ENCODE peak calls at places on chromosomes 13 and 19, in four cellular contexts. One of them, this sample, is unnamed.
A peak's percentile ranks its signal among the peaks of the same experiment; 100 is the strongest.

GRCh38 chr19:47405854-47406417 is 13.4 kb downstream of the MEIS3 start:
- DNase-seq in heart right ventricle: no peak
- DNase-seq in A549: no peak
- DNase-seq in CD8-positive, alpha-beta memory T cell: no peak
- DNase-seq in this sample: no peak

GRCh38 chr19:35822579-35822978 is 9.9 kb upstream of the PRODH2 start:
- DNase-seq in heart right ventricle: no peak
- DNase-seq in A549: peak; percentile 29
- DNase-seq in CD8-positive, alpha-beta memory T cell: no peak
- DNase-seq in this sample: no peak

GRCh38 chr13:33351324-33351723 is 65.8 kb upstream of the STARD13 start:
- DNase-seq in CD8-positive, alpha-beta memory T cell: no peak
- DNase-seq in A549: peak; percentile 25
- DNase-seq in heart right ventricle: peak; percentile 36
- DNase-seq in this sample: no peak

GRCh38 chr13:79246575-79246949 is 159.5 kb downstream of the RBM26 start:
- DNase-seq in A549: peak; percentile 3
- DNase-seq in CD8-positive, alpha-beta memory T cell: no peak
- DNase-seq in heart right ventricle: no peak
- DNase-seq in this sample: no peak

GRCh38 chr13:101626925-101627555 is 174.6 kb downstream of the ITGBL1 start:
- DNase-seq in A549: no peak
- DNase-seq in CD8-positive, alpha-beta memory T cell: peak; percentile 38
- DNase-seq in heart right ventricle: no peak
- DNase-seq in this sample: no peak

GRCh38 chr13:76512676-76513277 is 373.4 kb downstream of the KCTD12 start:
- DNase-seq in A549: peak; percentile 4
- DNase-seq in CD8-positive, alpha-beta memory T cell: no peak
- DNase-seq in heart right ventricle: peak; percentile 9
- DNase-seq in this sample: no peak

GRCh38 chr19:30719991-30720329 is 347.8 kb downstream of the ZNF536 start:
- DNase-seq in A549: no peak
- DNase-seq in CD8-positive, alpha-beta memory T cell: no peak
- DNase-seq in heart right ventricle: peak; percentile 17
- DNase-seq in this sample: peak; percentile 69

GRCh38 chr13:73222627-73223026 is 163.8 kb downstream of the KLF5 start:
- DNase-seq in A549: no peak
- DNase-seq in CD8-positive, alpha-beta memory T cell: no peak
- DNase-seq in heart right ventricle: no peak
- DNase-seq in this sample: no peak

GRCh38 chr13:110116072-110116487 is 190.9 kb downstream of the COL4A1 start:
- DNase-seq in CD8-positive, alpha-beta memory T cell: peak; percentile 25
- DNase-seq in A549: peak; percentile 79
- DNase-seq in heart right ventricle: no peak
- DNase-seq in this sample: peak; percentile 53

GRCh38 chr19:55644842-55645511 is 1.5 kb downstream of the ZNF581 start:
- DNase-seq in A549: no peak
- DNase-seq in heart right ventricle: no peak
- DNase-seq in CD8-positive, alpha-beta memory T cell: no peak
- DNase-seq in this sample: no peak

GRCh38 chr13:48400820-48401219 is 12.1 kb downstream of the LPAR6 start:
- DNase-seq in heart right ventricle: no peak
- DNase-seq in CD8-positive, alpha-beta memory T cell: peak; percentile 10
- DNase-seq in A549: peak; percentile 47
- DNase-seq in this sample: no peak

GRCh38 chr19:19580417-19580816 is 38.1 kb downstream of the PBX4 start:
- DNase-seq in CD8-positive, alpha-beta memory T cell: no peak
- DNase-seq in heart right ventricle: no peak
- DNase-seq in A549: no peak
- DNase-seq in this sample: no peak

GRCh38 chr13:71866173-71867091 is 572 bp downstream of the DACH1 start:
- DNase-seq in CD8-positive, alpha-beta memory T cell: no peak
- DNase-seq in heart right ventricle: peak; percentile 8
- DNase-seq in A549: no peak
- DNase-seq in this sample: peak; percentile 70

GRCh38 chr19:46471116-46471733 is at the start of gene PNMA8A:
- DNase-seq in heart right ventricle: peak; percentile 65
- DNase-seq in CD8-positive, alpha-beta memory T cell: peak; percentile 38
- DNase-seq in A549: peak; percentile 57
- DNase-seq in this sample: peak; percentile 96

GRCh38 chr13:71621152-71622124 is 245.6 kb downstream of the DACH1 start:
- DNase-seq in CD8-positive, alpha-beta memory T cell: no peak
- DNase-seq in A549: no peak
- DNase-seq in heart right ventricle: no peak
- DNase-seq in this sample: no peak

GRCh38 chr19:10420444-10421239 is at the start of gene PDE4A:
- DNase-seq in CD8-positive, alpha-beta memory T cell: peak; percentile 54
- DNase-seq in heart right ventricle: no peak
- DNase-seq in A549: peak; percentile 68
- DNase-seq in this sample: no peak

GRCh38 chr19:45391346-45391745 is 13.5 kb downstream of the PPP1R13L start:
- DNase-seq in CD8-positive, alpha-beta memory T cell: no peak
- DNase-seq in heart right ventricle: no peak
- DNase-seq in A549: peak; percentile 62
- DNase-seq in this sample: no peak

DNA sequence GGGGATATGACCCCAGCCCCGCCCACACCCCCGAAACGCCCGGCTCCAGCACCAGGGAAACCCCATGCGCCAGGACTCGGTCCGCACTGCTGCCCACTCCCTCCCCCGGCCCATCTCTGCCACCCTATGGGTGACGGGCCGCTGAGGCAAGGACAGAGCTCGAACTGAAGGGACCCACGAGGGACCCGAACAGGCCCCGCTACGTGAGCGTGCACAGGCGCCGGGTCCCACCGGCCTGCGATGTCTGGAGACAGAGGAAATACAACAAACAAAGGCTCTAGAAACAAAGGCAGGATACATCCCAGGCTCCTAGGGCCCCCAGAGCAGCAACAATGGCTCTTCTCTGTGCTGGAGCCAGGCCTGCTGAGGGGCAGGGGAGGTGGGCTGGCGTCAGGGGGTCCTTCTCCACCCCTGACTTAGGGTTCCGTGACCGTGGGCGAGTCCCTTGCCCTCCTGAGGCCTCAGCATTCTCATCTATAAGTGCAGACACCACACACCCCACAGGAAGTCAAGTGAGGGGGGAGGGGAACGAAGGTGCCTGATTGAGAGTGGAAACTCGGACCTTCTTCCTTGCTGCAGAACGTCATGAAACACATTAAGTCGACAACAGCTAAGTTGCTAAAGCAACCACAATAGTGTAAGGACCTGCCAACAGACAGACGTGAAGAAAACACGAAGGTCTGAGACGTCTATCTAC is 3.1 kb downstream of the ABHD17A start:
- DNase-seq in heart right ventricle: no peak
- DNase-seq in A549: no peak
- DNase-seq in CD8-positive, alpha-beta memory T cell: peak; percentile 92
- DNase-seq in this sample: no peak
- H3K4me3 ChIP-seq in heart right ventricle: peak overlapping the region; percentile 97
- H3K4me3 ChIP-seq in A549: no peak overlapping the region
- H3K4me3 ChIP-seq in CD8-positive, alpha-beta memory T cell: peak overlapping the region; percentile 70
- H3K4me3 ChIP-seq in this sample: peak overlapping the region; percentile 27

DNA sequence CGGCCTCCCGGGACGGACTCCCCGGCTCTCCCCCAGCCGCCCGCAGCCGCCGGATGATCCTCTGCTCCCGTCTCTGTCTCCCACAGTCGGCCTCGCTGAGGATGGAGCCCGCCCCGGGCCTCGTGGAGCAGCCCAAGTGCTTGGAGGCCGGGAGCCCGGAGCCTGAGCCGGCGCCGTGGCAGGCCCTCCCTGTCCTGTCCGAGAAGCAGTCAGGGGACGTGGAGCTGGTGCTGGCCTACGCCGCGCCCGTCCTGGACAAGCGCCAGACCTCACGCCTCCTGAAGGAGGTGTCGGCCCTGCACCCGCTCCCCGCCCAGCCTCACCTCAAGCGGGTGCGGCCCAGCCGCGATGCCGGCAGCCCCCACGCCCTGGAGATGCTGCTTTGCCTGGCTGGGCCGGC is 6.8 kb downstream of the ADAT3 start:
- DNase-seq in A549: no peak
- DNase-seq in CD8-positive, alpha-beta memory T cell: no peak
- DNase-seq in heart right ventricle: no peak
- DNase-seq in this sample: no peak
- H3K27ac ChIP-seq in A549: no peak overlapping the region
- H3K27ac ChIP-seq in CD8-positive, alpha-beta memory T cell: no peak overlapping the region
- H3K27ac ChIP-seq in heart right ventricle: no peak overlapping the region
- H3K27ac ChIP-seq in this sample: no peak overlapping the region

DNA sequence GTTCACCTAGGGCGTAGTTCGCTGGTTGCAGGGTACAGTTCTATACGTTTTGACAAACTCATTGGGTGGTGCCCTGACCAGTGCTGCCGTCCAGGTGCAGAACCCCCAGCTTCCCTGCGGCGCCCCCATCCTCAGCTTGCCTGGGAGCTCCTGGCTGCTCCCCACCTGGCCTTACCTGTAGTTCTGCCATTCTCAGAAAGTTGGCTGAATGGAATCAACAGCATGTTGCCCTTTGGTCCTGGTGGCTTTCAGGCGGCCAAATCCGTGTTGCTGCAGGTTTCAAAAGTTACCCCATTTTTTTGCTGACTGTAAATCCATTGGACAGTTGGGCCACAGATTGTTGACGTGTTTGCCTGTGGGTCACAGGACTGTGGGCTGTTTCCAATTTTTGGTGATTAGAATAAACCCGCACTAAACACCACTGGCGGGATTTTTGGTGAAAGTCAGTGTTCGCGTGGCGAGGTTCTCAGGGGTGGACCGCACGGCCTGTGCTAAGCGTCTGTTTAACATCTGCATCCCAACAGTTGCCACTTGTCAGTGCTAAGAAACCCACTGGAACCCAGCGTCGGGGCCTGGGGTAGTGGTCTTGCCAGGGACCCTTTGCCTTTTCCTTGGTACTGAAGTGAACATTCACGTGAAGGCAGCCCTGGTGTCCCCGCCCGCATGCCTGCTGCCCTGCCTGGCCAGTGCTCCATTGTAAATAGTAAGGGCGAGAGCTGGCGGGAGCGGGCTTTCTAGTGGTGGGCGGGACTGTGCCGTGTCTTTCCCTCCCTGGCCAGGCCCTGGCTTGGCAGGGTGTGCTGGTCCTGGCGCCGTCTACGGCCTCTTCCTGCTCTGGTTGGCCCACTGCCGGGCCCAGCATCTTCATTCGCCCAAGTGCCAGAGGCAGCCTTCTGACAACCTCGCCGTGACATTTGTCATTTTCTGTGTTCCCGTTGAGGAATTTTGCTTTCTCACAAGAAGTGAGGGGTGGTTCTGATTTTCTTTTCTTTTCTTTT is 3.3 kb downstream of the DOT1L start:
- DNase-seq in A549: peak; percentile 59
- DNase-seq in CD8-positive, alpha-beta memory T cell: no peak
- DNase-seq in heart right ventricle: peak; percentile 85
- DNase-seq in this sample: peak; percentile 91
- H3K4me3 ChIP-seq in A549: no peak overlapping the region
- H3K4me3 ChIP-seq in CD8-positive, alpha-beta memory T cell: no peak overlapping the region
- H3K4me3 ChIP-seq in heart right ventricle: no peak overlapping the region
- H3K4me3 ChIP-seq in this sample: no peak overlapping the region

DNA sequence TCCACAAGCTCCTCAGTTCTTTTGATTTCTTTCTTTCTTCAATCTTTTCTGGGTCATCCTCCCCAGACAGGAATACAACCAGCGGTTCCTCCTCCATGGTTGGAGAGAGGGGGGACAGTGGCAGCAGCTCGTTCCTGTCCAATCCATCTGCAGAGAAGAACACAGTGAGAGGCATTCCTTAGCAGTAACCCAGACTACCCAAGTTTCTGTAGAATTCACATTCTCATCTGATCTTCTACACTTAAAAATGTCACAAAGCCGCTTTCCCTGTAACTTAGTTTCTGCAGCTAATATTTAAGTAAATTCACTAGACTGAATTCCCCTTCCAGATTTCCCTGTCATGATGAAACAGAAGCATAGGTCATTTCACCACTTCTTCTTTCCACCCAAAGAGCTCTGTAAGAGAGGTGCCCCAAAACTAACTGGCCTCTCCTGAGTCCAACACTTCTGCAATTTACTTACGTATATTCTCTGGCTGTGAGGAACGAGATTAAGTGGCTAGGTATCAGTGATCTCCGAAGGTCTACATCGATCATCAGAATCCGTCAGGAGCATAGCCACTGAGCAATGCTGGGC is 171.9 kb downstream of the TBC1D4 start:
- DNase-seq in CD8-positive, alpha-beta memory T cell: no peak
- DNase-seq in A549: no peak
- DNase-seq in heart right ventricle: no peak
- DNase-seq in this sample: no peak
- H3K27ac ChIP-seq in CD8-positive, alpha-beta memory T cell: no peak overlapping the region
- H3K27ac ChIP-seq in A549: no peak overlapping the region
- H3K27ac ChIP-seq in heart right ventricle: no peak overlapping the region
- H3K27ac ChIP-seq in this sample: no peak overlapping the region

GRCh38 chr13:113045214-113046007 is 60.2 kb upstream of the F7 start:
- DNase-seq in heart right ventricle: no peak
- DNase-seq in CD8-positive, alpha-beta memory T cell: no peak
- DNase-seq in A549: no peak
- DNase-seq in this sample: peak; percentile 29

GRCh38 chr13:113047587-113047986 is 58.0 kb upstream of the F7 start:
- DNase-seq in A549: no peak
- DNase-seq in heart right ventricle: no peak
- DNase-seq in CD8-positive, alpha-beta memory T cell: no peak
- DNase-seq in this sample: no peak

GRCh38 chr13:113044431-113045114 is 61.0 kb upstream of the F7 start:
- DNase-seq in CD8-positive, alpha-beta memory T cell: no peak
- DNase-seq in heart right ventricle: no peak
- DNase-seq in A549: no peak
- DNase-seq in this sample: no peak

GRCh38 chr13:113046883-113047244 is 58.7 kb upstream of the F7 start:
- DNase-seq in heart right ventricle: no peak
- DNase-seq in A549: no peak
- DNase-seq in CD8-positive, alpha-beta memory T cell: no peak
- DNase-seq in this sample: no peak

GRCh38 chr13:113046066-113046882 is 59.3 kb upstream of the F7 start:
- DNase-seq in heart right ventricle: no peak
- DNase-seq in A549: no peak
- DNase-seq in CD8-positive, alpha-beta memory T cell: no peak
- DNase-seq in this sample: no peak
- H3K4me3 ChIP-seq in heart right ventricle: no peak overlapping the region
- H3K4me3 ChIP-seq in A549: no peak overlapping the region
- H3K4me3 ChIP-seq in CD8-positive, alpha-beta memory T cell: no peak overlapping the region
- H3K4me3 ChIP-seq in this sample: no peak overlapping the region

DNA sequence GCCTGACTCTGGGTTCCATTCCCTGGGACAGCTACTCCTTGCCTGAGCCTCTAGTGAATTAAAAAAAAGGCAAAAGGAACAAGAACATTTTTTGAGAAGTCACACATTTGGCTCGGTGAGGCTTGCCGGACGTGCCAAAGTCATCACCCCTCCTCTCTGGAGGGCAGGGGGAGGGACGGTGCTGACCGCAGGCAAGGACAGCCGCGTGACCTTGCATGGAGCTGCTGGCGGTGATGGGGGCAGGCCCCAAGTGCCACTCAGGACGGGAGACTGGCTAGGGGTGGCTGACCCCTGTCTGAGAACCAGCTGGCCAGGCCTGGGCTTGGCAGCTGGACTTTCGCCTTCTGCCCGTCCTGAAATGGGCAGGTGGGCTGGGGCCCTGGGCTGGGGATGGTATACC is 26.4 kb downstream of the MAP2K2 start:
- DNase-seq in heart right ventricle: peak; percentile 43
- DNase-seq in CD8-positive, alpha-beta memory T cell: no peak
- DNase-seq in A549: no peak
- DNase-seq in this sample: peak; percentile 89
- H3K27ac ChIP-seq in heart right ventricle: peak overlapping the region; percentile 80
- H3K27ac ChIP-seq in CD8-positive, alpha-beta memory T cell: no peak overlapping the region
- H3K27ac ChIP-seq in A549: no peak overlapping the region
- H3K27ac ChIP-seq in this sample: peak overlapping the region; percentile 34